ENCODE peak calls at places on chromosomes 12 and 14, in seven cellular contexts. E, T, Z, L, S, G and Q are unnamed samples.

GRCh38 chr12:53929527-53929926 is 9.1 kb upstream of the HOXC13 start:
- DNase-seq in S (no peak), G (no peak), Z (no peak), T (no peak), E (no peak), L (no peak), Q (no peak)

GRCh38 chr14:39097159-39097558 is 5.9 kb downstream of the SEC23A start:
- DNase-seq in T (no peak), G (no peak), E (no peak), S (no peak), Z (no peak), L (no peak), Q (no peak)

GRCh38 chr14:100072783-100073346 is 7.6 kb downstream of the EVL start:
- DNase-seq in G (no peak), E (no peak), Z (no peak), L (no peak), S (no peak), T (no peak), Q (no peak)

GRCh38 chr14:95232894-95233584 is 75.7 kb upstream of the DICER1 start:
- DNase-seq in L (no peak), E (no peak), T (no peak), S (no peak), Z (no peak), G (no peak), Q (no peak)

GRCh38 chr12:114936148-114937099 is 252.4 kb upstream of the TBX3 start:
- DNase-seq in Z (no peak), L (no peak), T (no peak), S (no peak), G (no peak), E (no peak), Q (no peak)

GRCh38 chr14:100674428-100674827 is 52.3 kb upstream of the DLK1 start:
- DNase-seq in T (no peak), Z (no peak), L (no peak), E (no peak), G (no peak), S (no peak), Q (no peak)

GRCh38 chr12:57939291-57939690 is 2.1 kb upstream of the ATP23 start:
- DNase-seq in Z (no peak), T (no peak), L (no peak), S (no peak), E (no peak), G (no peak), Q (no peak)

GRCh38 chr12:53172352-53172751 is 8.2 kb upstream of the ZNF740 start:
- DNase-seq in T (no peak), Z (no peak), S (no peak), G (no peak), E (no peak), L (no peak), Q (no peak)

GRCh38 chr14:76518366-76518765 is 142.4 kb downstream of the ESRRB start:
- DNase-seq in E (no peak), L (no peak), T (no peak), S (no peak), Z (no peak), G (no peak), Q (no peak)

GRCh38 chr12:1838223-1838993 is 18.0 kb downstream of the LRTM2 start:
- DNase-seq in Z (no peak), S (no peak), G (peak; percentile 26), E (no peak), T (no peak), L (no peak), Q (no peak)

GRCh38 chr12:77062396-77062795 is 3.0 kb downstream of the E2F7 start:
- DNase-seq in T (no peak), S (no peak), Z (no peak), L (no peak), G (no peak), E (no peak), Q (no peak)

GRCh38 chr14:104650981-104651875 is 38.2 kb upstream of the INF2 start:
- DNase-seq in T (no peak), S (no peak), E (no peak), Z (no peak), G (no peak), L (no peak), Q (no peak)

GRCh38 chr12:100331871-100332270 is 25.0 kb upstream of the SLC17A8 start:
- DNase-seq in E (no peak), T (no peak), L (no peak), G (no peak), S (no peak), Z (no peak), Q (no peak)

GRCh38 chr12:71438670-71439361 is 782 bp upstream of the LGR5 start:
- DNase-seq in T (no peak), G (peak; percentile 9), E (no peak), S (no peak), L (no peak), Z (no peak), Q (no peak)

GRCh38 chr14:89432226-89432625 is 15.2 kb upstream of the FOXN3 start:
- DNase-seq in L (no peak), G (no peak), T (no peak), S (no peak), E (no peak), Z (no peak), Q (no peak)

GRCh38 chr12:87368259-87368658 is 660.9 kb downstream of the C12orf50 start:
- DNase-seq in L (no peak), Z (no peak), E (no peak), T (no peak), S (no peak), G (no peak), Q (no peak)

GRCh38 chr12:108667349-108667748 is 33.7 kb upstream of the SELPLG start:
- DNase-seq in S (no peak), L (no peak), E (no peak), Z (no peak), T (no peak), G (no peak), Q (no peak)

GRCh38 chr14:64963611-64964010 is 8.5 kb downstream of the RAB15 start:
- DNase-seq in G (no peak), L (no peak), E (no peak), Z (no peak), T (no peak), S (no peak), Q (no peak)

GRCh38 chr12:68259318-68259940 is 6.0 kb upstream of the IL22 start:
- DNase-seq in G (no peak), E (no peak), Z (no peak), L (no peak), S (no peak), T (no peak), Q (no peak)

GRCh38 chr14:22870811-22871199 is 735 bp upstream of the LRP10 start:
- DNase-seq in E (no peak), G (no peak), L (no peak), Z (no peak), T (no peak), S (no peak), Q (no peak)

GRCh38 chr14:75217508-75218206 is 41.2 kb upstream of the TMED10 start:
- DNase-seq in T (no peak), L (no peak), E (no peak), S (no peak), Z (no peak), G (no peak), Q (no peak)

GRCh38 chr12:124636138-124636968 is 68.9 kb upstream of the NCOR2 start:
- DNase-seq in T (peak; percentile 31), G (no peak), L (no peak), E (no peak), Z (no peak), S (no peak), Q (no peak)